ENCODE peak calls at places on chromosomes 4 and X, in four cellular contexts. K, T, N and G are unnamed samples.

GRCh38 chr4:139809207-139810157 is 143.9 kb downstream of the MGST2 start:
- DNase-seq in K (no peak), T (no peak), N (no peak), G (no peak)

GRCh38 chr4:24470681-24471622 is 113.4 kb downstream of the DHX15 start:
- DNase-seq in N (peak), T (no peak), K (no peak), G (no peak)

GRCh38 chr4:99918656-99919055 is 24.4 kb upstream of the LAMTOR3 start:
- DNase-seq in N (no peak), K (no peak), T (no peak), G (no peak)

GRCh38 chr4:137312257-137312656 is 220.0 kb downstream of the PCDH18 start:
- DNase-seq in T (no peak), K (no peak), N (no peak), G (no peak)

GRCh38 chr4:102640669-102641068 is 120.1 kb downstream of the MANBA start:
- DNase-seq in K (peak), N (no peak), T (no peak), G (no peak)

GRCh38 chr4:15149842-15150592 is 147.7 kb downstream of the CPEB2 start:
- DNase-seq in T (no peak), N (peak), K (peak), G (no peak)

GRCh38 chr4:108834787-108835384 is 72.0 kb upstream of the ETNPPL start:
- DNase-seq in N (peak), T (no peak), K (peak), G (no peak)

GRCh38 chr4:138053601-138054322 is 188.4 kb downstream of the SLC7A11 start:
- DNase-seq in K (peak), T (no peak), N (no peak), G (no peak)

GRCh38 chr4:8283631-8284121 is 14.1 kb downstream of the HTRA3 start:
- DNase-seq in N (no peak), K (no peak), T (no peak), G (no peak)

GRCh38 chrX:44036336-44036735 is 63.1 kb upstream of the NDP start:
- DNase-seq in K (peak), T (no peak), N (no peak), G (no peak)

GRCh38 chrX:12489341-12489740 is 301.9 kb upstream of the PRPS2 start:
- DNase-seq in N (no peak), K (no peak), T (no peak), G (no peak)

GRCh38 chrX:40093586-40093985 is 4.2 kb downstream of the BCOR start:
- DNase-seq in K (no peak), N (no peak), T (no peak), G (no peak)

GRCh38 chrX:57573754-57574153 is 18.1 kb upstream of the ZXDB start:
- DNase-seq in T (no peak), K (no peak), N (peak), G (peak)

DNA sequence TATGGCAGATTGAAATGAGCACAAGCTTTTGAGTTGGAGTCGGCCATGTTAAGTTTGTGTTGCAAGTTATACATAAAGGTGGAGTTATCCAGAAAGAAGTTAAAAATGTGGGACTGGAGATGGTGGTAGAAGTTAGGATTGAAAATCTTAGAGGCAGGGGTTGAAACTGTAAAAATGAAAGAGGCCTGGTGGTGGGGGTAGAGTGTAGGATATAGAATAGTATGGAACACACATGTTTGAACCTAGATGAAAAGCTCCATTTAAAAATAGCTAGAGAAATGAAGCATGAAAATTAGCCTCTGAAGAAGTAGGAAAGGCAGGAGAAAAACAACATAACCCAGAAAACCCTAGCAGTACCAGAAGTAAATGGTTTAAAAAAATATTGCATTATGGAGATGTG is 131.8 kb upstream of the ENPEP start:
- DNase-seq in N (peak), T (no peak), K (no peak), G (peak)
- TF ChIP-seq CTCF in N (peak), T (no peak), K (peak), G (peak)

DNA sequence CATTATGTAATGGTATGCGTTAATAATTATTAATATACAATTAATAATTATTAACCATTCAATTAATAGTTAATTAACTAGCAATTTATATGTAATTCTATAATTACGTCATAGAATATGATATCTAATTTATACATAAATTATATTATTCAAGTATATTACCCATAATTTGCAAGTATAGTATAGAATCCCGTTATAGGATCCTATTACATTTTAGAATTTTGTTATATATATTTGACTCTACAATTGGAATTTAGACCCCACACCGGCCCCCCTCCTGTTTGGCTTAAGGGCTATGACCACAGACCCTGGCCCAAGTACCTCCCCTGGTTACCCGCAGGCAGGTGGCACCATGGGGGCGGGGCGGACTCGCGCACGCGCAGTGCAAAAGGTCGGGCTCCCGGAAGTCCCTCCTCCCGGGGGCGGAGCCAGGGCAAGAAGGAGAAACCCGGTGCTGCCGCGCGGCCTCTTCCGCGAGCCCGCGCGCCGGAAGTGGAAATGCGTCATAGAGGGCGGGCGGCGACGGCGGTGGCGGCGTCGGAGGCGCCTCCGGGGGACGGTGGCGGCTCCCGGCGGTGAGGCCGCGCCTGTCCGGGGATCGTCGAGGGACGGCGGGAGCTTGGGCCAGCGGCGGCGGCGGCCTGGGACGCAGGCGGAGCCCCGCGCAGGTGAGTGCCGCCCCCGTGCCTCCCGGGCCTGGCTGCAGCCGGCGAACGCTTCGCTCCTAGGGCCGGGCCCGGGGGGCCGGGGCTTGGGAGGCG is at the start of gene AKAP17A:
- DNase-seq in T (peak), N (peak), K (peak), G (peak)
- H3K27ac ChIP-seq in T (peak), N (peak), K (peak), G (peak)

GRCh38 chr4:110165382-110166285 is 32.8 kb downstream of the ELOVL6 start:
- DNase-seq in T (peak), N (peak), K (no peak), G (peak)

GRCh38 chr4:110164251-110164650 is 34.2 kb downstream of the ELOVL6 start:
- DNase-seq in K (no peak), N (no peak), T (no peak), G (no peak)

GRCh38 chr4:110164856-110165255 is 33.6 kb downstream of the ELOVL6 start:
- DNase-seq in K (no peak), N (no peak), T (no peak), G (peak)

GRCh38 chr4:110160616-110161015 is 37.8 kb downstream of the ELOVL6 start:
- DNase-seq in K (no peak), T (no peak), N (no peak), G (no peak)

DNA sequence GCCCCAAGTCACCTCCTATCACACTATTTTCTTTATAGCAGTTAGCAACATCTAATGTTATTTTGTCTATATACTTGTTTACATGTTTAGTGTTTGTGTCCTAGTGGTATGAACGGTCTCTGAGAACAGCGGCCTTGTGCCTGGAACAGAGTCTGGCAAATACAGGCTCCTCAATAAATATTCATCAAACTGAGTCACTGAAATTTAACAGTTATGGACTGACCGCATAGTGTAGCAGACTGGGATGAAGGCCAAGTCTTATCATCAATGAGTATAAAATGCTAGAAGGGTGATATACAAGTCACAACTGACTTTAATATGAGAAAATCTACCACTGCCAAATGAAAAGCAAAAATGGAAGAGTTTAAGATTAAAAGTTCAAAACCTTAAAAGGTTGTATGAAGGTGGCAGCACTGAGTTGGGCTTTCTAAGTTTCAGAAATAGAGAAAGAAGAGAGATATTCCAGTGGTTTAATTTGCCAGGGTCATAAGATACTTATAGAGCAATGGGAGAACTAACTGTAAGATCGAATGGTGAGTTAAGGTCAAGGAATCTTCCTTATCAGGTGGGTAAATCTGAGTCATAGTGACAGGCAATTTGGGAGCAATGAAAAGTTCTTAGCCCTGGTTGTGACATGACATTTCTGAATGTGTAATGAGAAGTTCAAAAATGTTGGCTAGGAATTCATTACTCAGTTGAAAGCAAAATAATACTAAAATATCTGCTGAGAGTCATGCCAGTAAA is 34.9 kb downstream of the ELOVL6 start:
- DNase-seq in N (no peak), T (no peak), K (no peak), G (no peak)
- TF ChIP-seq CTCF in N (no peak), T (no peak), K (peak), G (no peak)

DNA sequence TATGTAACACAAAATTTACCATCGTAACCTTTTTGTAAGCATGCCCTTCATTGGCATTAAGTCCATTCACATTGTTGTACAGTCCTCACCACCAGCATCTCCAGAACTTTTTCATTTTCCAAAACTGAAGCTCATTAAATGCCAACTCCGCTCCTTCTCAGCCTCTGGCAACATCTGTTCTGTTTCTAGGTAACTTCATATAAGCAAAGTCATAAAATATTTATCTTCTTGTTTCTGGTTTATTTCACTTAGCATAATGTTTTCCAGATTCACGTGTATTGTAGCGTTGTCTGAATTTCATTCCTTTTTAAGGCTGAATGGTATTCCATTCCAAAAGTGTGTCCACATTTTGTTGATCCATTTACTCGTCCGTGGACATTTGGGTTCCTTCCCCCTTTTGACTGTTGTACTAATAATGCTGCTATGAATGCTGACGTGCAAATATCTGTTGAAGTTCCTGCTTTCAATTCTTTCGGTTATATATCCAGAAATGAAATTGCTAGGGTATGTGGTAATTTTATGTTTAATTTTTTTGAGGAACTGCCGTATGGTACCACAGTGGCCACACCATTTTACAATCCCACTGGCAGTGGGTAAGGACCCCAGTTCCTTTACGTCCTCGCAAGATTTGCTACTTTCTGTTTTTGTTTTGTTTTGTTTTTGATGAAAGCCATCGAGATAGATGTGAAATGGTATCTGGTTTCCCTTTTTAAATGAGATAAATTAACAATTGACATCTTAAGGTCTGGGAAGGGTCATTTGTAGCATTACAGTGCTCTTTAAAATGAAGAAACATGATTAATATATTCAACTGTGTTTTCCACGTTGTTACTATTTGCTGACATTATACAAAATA is 63.4 kb downstream of the PTTG2 start:
- DNase-seq in T (no peak), N (no peak), K (no peak), G (no peak)
- H3K27ac ChIP-seq in T (no peak), N (no peak), K (no peak), G (no peak)

GRCh38 chr4:150799207-150799606 is 215.9 kb downstream of the LRBA start:
- DNase-seq in T (no peak), K (no peak), N (no peak), G (no peak)
- TF ChIP-seq CTCF in T (no peak), K (peak), N (no peak), G (peak)

DNA sequence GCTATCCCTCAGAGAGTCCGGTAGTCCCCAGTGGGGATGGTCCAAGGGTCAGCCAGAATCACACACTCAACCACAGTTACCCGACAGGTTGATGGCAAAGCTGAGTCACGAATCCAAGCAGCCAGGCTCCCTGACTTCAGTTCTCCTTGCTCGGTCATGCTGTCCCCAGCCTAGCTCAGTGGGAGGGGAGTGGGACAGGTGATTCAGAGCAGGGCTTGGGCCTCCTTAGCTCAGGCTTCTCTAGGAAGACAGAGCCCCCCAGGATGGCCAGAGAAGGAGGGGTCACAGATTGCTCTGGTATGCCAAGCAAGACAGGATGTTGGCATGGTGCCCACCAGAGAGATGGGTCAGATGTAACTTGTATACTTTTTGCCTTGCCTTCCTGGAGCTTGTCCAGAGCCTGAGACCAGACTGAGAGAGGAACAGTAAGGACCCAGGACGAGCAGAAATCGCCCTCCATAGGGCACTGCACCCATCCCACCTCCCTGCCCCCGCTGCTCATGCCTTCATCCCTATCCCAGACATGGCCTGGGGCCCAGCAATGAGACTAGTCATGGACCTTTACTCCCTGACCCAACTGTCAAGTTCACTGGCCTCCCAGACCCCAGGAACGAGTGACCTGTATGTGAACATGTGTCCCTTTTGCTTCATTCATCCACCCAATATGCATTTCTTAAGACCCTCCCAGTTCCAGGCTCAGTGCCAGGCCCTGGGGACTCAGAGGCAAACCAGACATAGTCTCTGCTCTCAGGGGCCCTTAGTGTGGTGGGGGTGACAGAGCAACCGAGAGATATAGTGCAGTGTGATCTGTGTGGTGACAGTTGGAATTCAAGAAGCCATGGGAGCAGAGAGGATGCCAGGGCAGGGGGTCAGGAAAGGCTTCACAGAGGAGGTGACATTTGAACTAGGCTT is 66.8 kb downstream of the EFNB1 start:
- DNase-seq in N (no peak), K (peak), T (no peak), G (no peak)
- H3K27ac ChIP-seq in N (no peak), K (no peak), T (no peak), G (no peak)

DNA sequence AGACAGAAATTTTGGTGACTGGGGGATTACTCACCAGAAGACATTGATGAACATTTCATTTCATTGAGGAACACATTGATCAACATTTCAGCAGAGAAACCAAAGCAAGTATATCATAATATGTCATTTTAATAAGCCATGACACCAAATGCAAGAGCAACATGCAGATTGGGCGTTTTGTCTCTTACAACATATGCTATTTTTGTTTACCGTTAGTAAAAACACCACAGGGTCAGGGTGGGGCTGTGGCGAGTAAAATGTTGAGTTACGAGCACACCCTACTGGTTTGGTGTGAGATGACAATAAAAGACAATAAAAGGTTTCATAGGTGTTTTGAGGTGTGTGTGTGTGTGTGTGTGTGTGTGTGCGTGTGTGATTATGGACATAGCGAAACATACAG is 294.5 kb downstream of the PDGFC start:
- DNase-seq in K (no peak), N (peak), T (no peak), G (no peak)
- TF ChIP-seq CTCF in K (no peak), N (peak), T (no peak), G (no peak)

GRCh38 chr4:182062458-182062857 is 180.7 kb upstream of the TENM3 start:
- DNase-seq in N (no peak), T (no peak), K (no peak), G (no peak)

GRCh38 chr4:182062936-182063335 is 180.3 kb upstream of the TENM3 start:
- DNase-seq in K (peak), N (peak), T (no peak), G (no peak)

GRCh38 chr4:182066037-182066436 is 177.2 kb upstream of the TENM3 start:
- DNase-seq in T (no peak), K (no peak), N (no peak), G (no peak)

GRCh38 chr4:182065255-182065654 is 177.9 kb upstream of the TENM3 start:
- DNase-seq in T (no peak), K (no peak), N (no peak), G (no peak)

DNA sequence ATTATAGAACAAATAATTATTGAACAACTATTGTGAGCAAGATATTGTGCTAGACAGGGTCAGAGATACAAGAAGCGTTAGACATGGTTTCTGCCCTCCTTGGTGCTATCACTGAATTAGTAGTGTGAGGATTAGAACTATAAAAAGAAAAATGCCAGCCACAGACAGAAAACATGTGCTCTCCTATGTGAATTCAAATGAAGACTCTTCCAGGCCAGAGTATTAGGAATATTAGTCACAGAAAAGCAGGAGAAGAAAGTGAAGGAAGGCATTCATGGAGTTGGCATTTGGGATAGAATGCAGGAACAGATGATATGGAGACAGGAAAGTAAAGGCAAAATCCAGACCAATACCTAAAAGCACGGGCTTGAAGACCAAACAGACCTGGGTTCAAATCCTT is 179.6 kb upstream of the TENM3 start:
- DNase-seq in T (no peak), N (no peak), K (no peak), G (no peak)
- H3K27ac ChIP-seq in T (no peak), N (no peak), K (no peak), G (no peak)

GRCh38 chr4:73133784-73134183 is 64.3 kb upstream of the COX18 start:
- DNase-seq in K (no peak), T (no peak), N (no peak), G (no peak)

GRCh38 chr4:73131281-73131680 is 61.8 kb upstream of the COX18 start:
- DNase-seq in N (no peak), T (no peak), K (no peak), G (no peak)

GRCh38 chr4:73129319-73129718 is 59.8 kb upstream of the COX18 start:
- DNase-seq in K (no peak), T (no peak), N (no peak), G (no peak)

GRCh38 chr4:73127839-73128448 is 58.4 kb upstream of the COX18 start:
- DNase-seq in T (no peak), K (no peak), N (no peak), G (no peak)
- TF ChIP-seq CTCF in T (peak), K (peak), N (peak), G (peak)

GRCh38 chrX:136162827-136163427 is 15.6 kb downstream of the FHL1 start:
- DNase-seq in T (peak), K (no peak), N (peak), G (peak)
- H3K27ac ChIP-seq in T (no peak), K (no peak), N (peak), G (no peak)